ENCODE peak calls at places on chromosomes 4 and X, in eight cellular contexts. N is breast epithelium; Q is activated naive CD8-positive, alpha-beta T cell treated with anti-CD3 and anti-CD28 coated beads, Interleukin-2, amount 50 U/mL, for 24 hours; I is BJ; T is activated CD4-positive, CD25-positive, alpha-beta regulatory T cell treated with anti-CD3 and anti-CD28 coated beads, Interleukin-2, amount 50 U/mL, for 72 hours; R is stimulated activated CD4-positive, alpha-beta T cell treated with anti-CD3 and anti-CD28 coated beads, Interleukin-15, amount 100 ng/mL, for 24 hours; Y is GM12892; D is H4. X is an unnamed sample.

GRCh38 chr4:4659871-4660651 is 118.2 kb upstream of the STX18 start:
- DNase-seq in Y (no peak), R (no peak), Q (no peak), N (no peak), I (peak; percentile 66), T (no peak), D (peak; percentile 98), X (peak; percentile 11)

GRCh38 chr4:16123356-16124084 is 39.7 kb upstream of the PROM1 start:
- DNase-seq in D (no peak), I (no peak), Q (no peak), T (no peak), R (peak; percentile 13), N (peak; percentile 80), Y (no peak), X (peak; percentile 90)

GRCh38 chr4:8594097-8595038 is 1.8 kb downstream of the CPZ start:
- DNase-seq in Q (peak; percentile 26), I (peak; percentile 17), R (peak; percentile 40), T (no peak), N (peak; percentile 49), Y (peak; percentile 69), D (peak; percentile 72), X (peak; percentile 76)

GRCh38 chr4:124647599-124647998 is 64.9 kb downstream of the ANKRD50 start:
- DNase-seq in R (no peak), T (no peak), N (no peak), D (no peak), Y (no peak), Q (no peak), I (no peak), X (no peak)

GRCh38 chr4:47413515-47413914 is 50.0 kb downstream of the COMMD8 start:
- DNase-seq in Q (no peak), R (no peak), N (no peak), Y (no peak), D (no peak), I (no peak), T (no peak), X (peak; percentile 3)

GRCh38 chrX:27597506-27597905 is 7.4 kb downstream of the DCAF8L2 start:
- DNase-seq in I (no peak), R (no peak), Y (no peak), D (no peak), N (no peak), Q (no peak), T (no peak), X (no peak)

GRCh38 chr4:44447563-44448504 is 775 bp downstream of the KCTD8 start:
- DNase-seq in N (no peak), T (no peak), Y (no peak), R (peak; percentile 12), D (peak; percentile 14), Q (peak; percentile 2), I (no peak), X (no peak)

GRCh38 chr4:81255524-81255923 is 40.5 kb upstream of the PRKG2 start:
- DNase-seq in Y (no peak), R (no peak), N (no peak), T (no peak), I (peak; percentile 50), Q (no peak), D (peak; percentile 6), X (no peak)

GRCh38 chrX:124433186-124433585 is 86.8 kb downstream of the SH2D1A start:
- DNase-seq in I (no peak), T (no peak), D (no peak), Q (no peak), N (no peak), R (no peak), Y (no peak), X (no peak)

GRCh38 chrX:9320940-9321339 is 143.9 kb upstream of the TBL1X start:
- DNase-seq in R (no peak), T (no peak), N (no peak), D (no peak), Y (no peak), I (no peak), Q (no peak), X (no peak)

GRCh38 chr4:100591156-100591876 is 73.5 kb upstream of the EMCN start:
- DNase-seq in Y (no peak), D (no peak), Q (no peak), T (no peak), I (no peak), R (no peak), N (no peak), X (peak; percentile 24)

GRCh38 chr4:44319129-44319528 is 129.5 kb downstream of the KCTD8 start:
- DNase-seq in R (no peak), I (no peak), Y (no peak), N (no peak), Q (no peak), T (no peak), D (no peak), X (no peak)

GRCh38 chrX:68686684-68687045 is 39.2 kb downstream of the STARD8 start:
- DNase-seq in Q (peak; percentile 5), R (peak; percentile 27), N (peak; percentile 26), I (no peak), T (no peak), Y (no peak), D (no peak), X (no peak)

GRCh38 chr4:38873290-38873949 is 5.8 kb downstream of the FAM114A1 start:
- DNase-seq in R (no peak), D (no peak), I (no peak), N (no peak), T (no peak), Y (no peak), Q (no peak), X (no peak)

GRCh38 chrX:44748014-44748413 is 95.8 kb upstream of the DUSP21 start:
- DNase-seq in Q (no peak), T (no peak), Y (no peak), D (no peak), R (no peak), N (no peak), I (no peak), X (no peak)

GRCh38 chr4:40552536-40552935 is 77.1 kb downstream of the RBM47 start:
- DNase-seq in T (no peak), D (peak; percentile 53), R (no peak), Q (no peak), N (peak; percentile 20), I (no peak), Y (no peak), X (no peak)

GRCh38 chr4:18366762-18367358 is 345.3 kb upstream of the LCORL start:
- DNase-seq in N (no peak), Y (no peak), R (no peak), T (no peak), Q (no peak), D (peak; percentile 9), I (no peak), X (no peak)

GRCh38 chr4:6489962-6490361 is 17.5 kb upstream of the PPP2R2C start:
- DNase-seq in T (no peak), Y (no peak), N (no peak), Q (no peak), I (no peak), D (no peak), R (no peak), X (no peak)

GRCh38 chr4:72136429-72136828 is 104.6 kb downstream of the NPFFR2 start:
- DNase-seq in R (no peak), D (no peak), N (no peak), I (no peak), Q (no peak), T (no peak), Y (no peak), X (no peak)

GRCh38 chr4:165209796-165210195 is 2.4 kb downstream of the KLHL2 start:
- DNase-seq in Y (no peak), T (no peak), D (no peak), N (no peak), R (no peak), I (no peak), Q (no peak), X (no peak)

GRCh38 chr4:3246458-3247398 is 2.2 kb upstream of the MSANTD1 start:
- DNase-seq in D (no peak), I (no peak), N (no peak), R (no peak), Y (no peak), Q (no peak), T (no peak), X (no peak)

GRCh38 chr4:56723201-56723605 is 42.1 kb upstream of the HOPX start:
- DNase-seq in R (peak; percentile 62), D (no peak), Y (no peak), T (no peak), I (no peak), Q (peak; percentile 14), N (no peak), X (no peak)

GRCh38 chrX:139293991-139294390 is 236.5 kb upstream of the F9 start:
- DNase-seq in I (no peak), D (no peak), N (no peak), T (no peak), Y (no peak), Q (no peak), R (no peak), X (no peak)

GRCh38 chrX:130108647-130109428 is 1.5 kb downstream of the ELF4 start:
- DNase-seq in D (peak; percentile 42), R (peak; percentile 60), T (no peak), I (no peak), Q (peak; percentile 51), Y (peak; percentile 58), N (no peak), X (no peak)

GRCh38 chr4:55675196-55675793 is 39.2 kb upstream of the NMU start:
- DNase-seq in D (no peak), Q (no peak), R (no peak), I (no peak), T (no peak), Y (no peak), N (no peak), X (peak; percentile 70)

GRCh38 chr4:6718932-6719610 is 3.1 kb downstream of the BLOC1S4 start:
- DNase-seq in N (no peak), R (no peak), Y (no peak), D (no peak), T (no peak), I (no peak), Q (no peak), X (no peak)

X was measured in SJCRH30.